ENCODE peak calls at places on chromosome 20, in five cellular contexts. U is endodermal cell, E is AG04450, V is A549, L is small intestine. C is an unnamed sample.

GRCh38 chr20:50824137-50824536 is 29.3 kb downstream of the BCAS4 start:
- DNase-seq in U (no peak), E (peak; percentile 29), V (peak; percentile 30), L (peak; percentile 49), C (no peak)

GRCh38 chr20:17873410-17874270 is 95.0 kb downstream of the SNX5 start:
- DNase-seq in U (peak; percentile 81), E (peak; percentile 96), V (peak; percentile 68), L (peak; percentile 88), C (peak; percentile 75)

GRCh38 chr20:10671221-10671849 is 2.5 kb downstream of the JAG1 start:
- DNase-seq in U (peak; percentile 88), E (peak; percentile 90), V (peak; percentile 94), L (peak; percentile 90), C (peak; percentile 84)

GRCh38 chr20:36744764-36745191 is 1.1 kb downstream of the NDRG3 start:
- DNase-seq in U (peak; percentile 73), E (no peak), V (no peak), L (peak; percentile 25), C (peak; percentile 82)

GRCh38 chr20:51431321-51431720 is 111.2 kb downstream of the NFATC2 start:
- DNase-seq in U (no peak), E (no peak), V (no peak), L (no peak), C (no peak)

GRCh38 chr20:48823960-48824497 is 3.8 kb downstream of the PREX1 start:
- DNase-seq in U (no peak), E (no peak), V (no peak), L (no peak), C (peak; percentile 6)

GRCh38 chr20:13006825-13007224 is 1.9 kb upstream of the SPTLC3 start:
- DNase-seq in U (no peak), E (peak; percentile 72), V (no peak), L (no peak), C (no peak)

GRCh38 chr20:7924692-7925091 is 15.6 kb downstream of the HAO1 start:
- DNase-seq in U (no peak), E (peak; percentile 82), V (no peak), L (no peak), C (no peak)

GRCh38 chr20:31860431-31861345 is 9.6 kb downstream of the DUSP15 start:
- DNase-seq in U (peak; percentile 84), E (no peak), V (peak; percentile 44), L (peak; percentile 18), C (peak; percentile 94)

GRCh38 chr20:18705490-18705889 is 108.1 kb upstream of the SCP2D1 start:
- DNase-seq in U (no peak), E (peak; percentile 83), V (no peak), L (no peak), C (no peak)

GRCh38 chr20:51412991-51413471 is 129.5 kb downstream of the NFATC2 start:
- DNase-seq in U (peak; percentile 77), E (no peak), V (no peak), L (no peak), C (peak; percentile 79)

GRCh38 chr20:41145821-41146620 is 8.7 kb downstream of the PLCG1 start:
- DNase-seq in U (no peak), E (no peak), V (no peak), L (no peak), C (no peak)

GRCh38 chr20:32168184-32168910 is 39.2 kb downstream of the PLAGL2 start:
- DNase-seq in U (peak; percentile 80), E (no peak), V (no peak), L (no peak), C (peak; percentile 77)

DNA sequence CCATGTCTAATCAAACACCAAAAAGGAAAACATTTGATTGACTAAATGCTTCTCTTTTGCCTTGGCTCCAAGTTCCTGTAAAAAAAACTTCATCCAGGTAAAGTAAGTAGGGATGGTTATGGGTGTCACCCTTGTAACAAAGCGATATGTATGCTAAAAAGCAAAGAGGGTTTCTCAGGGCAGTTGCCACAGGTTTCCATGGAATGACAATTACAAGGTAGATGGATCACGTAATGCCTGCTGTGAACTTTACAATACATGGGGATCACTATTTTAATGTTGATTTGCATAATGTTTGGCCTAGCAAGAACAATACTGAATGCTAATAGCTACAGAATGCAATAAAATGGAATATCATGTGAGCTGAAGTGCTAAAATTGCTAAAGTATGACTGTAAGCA is 2.9 kb upstream of the BMP2 start:
- DNase-seq in U (no peak), E (no peak), V (no peak), L (no peak), C (no peak)
- H3K4me3 ChIP-seq in U (no peak overlapping the region), E (no peak overlapping the region), V (no peak overlapping the region), L (no peak overlapping the region), C (no peak overlapping the region)

GRCh38 chr20:22204801-22205200 is 379.6 kb downstream of the FOXA2 start:
- DNase-seq in U (no peak), E (no peak), V (no peak), L (no peak), C (no peak)

GRCh38 chr20:22213271-22213670 is 371.1 kb downstream of the FOXA2 start:
- DNase-seq in U (no peak), E (no peak), V (no peak), L (no peak), C (no peak)

DNA sequence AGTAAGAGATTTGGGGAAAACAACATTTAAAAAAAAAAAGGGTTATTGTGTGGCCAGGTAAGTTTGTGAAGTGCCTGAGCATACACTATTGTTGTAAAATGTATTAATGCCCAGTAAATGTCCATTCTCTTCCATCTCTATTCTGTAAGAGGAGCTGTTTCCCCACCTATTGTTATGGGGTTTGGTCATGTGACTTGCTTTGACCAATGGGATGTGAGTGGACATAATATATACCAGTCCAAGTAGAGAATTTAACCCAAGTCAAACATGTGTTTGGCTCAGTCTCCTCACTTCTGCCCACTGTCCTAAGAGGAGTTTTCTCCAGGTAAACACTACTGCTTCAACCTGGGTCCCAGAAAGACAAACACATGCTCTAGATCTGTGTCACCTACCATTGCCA is 377.1 kb downstream of the FOXA2 start:
- DNase-seq in U (no peak), E (no peak), V (peak; percentile 10), L (no peak), C (no peak)
- H3K4me3 ChIP-seq in U (no peak overlapping the region), E (no peak overlapping the region), V (no peak overlapping the region), L (no peak overlapping the region), C (no peak overlapping the region)

GRCh38 chr20:38151455-38151854 is 13.6 kb downstream of the TGM2 start:
- DNase-seq in U (no peak), E (no peak), V (no peak), L (no peak), C (no peak)

GRCh38 chr20:38150595-38151170 is 14.4 kb downstream of the TGM2 start:
- DNase-seq in U (no peak), E (no peak), V (no peak), L (peak; percentile 80), C (no peak)

GRCh38 chr20:38153401-38153800 is 11.7 kb downstream of the TGM2 start:
- DNase-seq in U (no peak), E (no peak), V (no peak), L (no peak), C (no peak)

GRCh38 chr20:38153011-38153329 is 12.1 kb downstream of the TGM2 start:
- DNase-seq in U (no peak), E (no peak), V (peak; percentile 67), L (no peak), C (no peak)

GRCh38 chr20:38152175-38153010 is 12.7 kb downstream of the TGM2 start:
- DNase-seq in U (no peak), E (no peak), V (peak; percentile 74), L (peak; percentile 94), C (no peak)
- H3K4me3 ChIP-seq in U (no peak overlapping the region), E (no peak overlapping the region), V (peak overlapping the region; percentile 4), L (no peak overlapping the region), C (no peak overlapping the region)

GRCh38 chr20:5074050-5074674 is 45.6 kb downstream of the PCNA start:
- DNase-seq in U (no peak), E (no peak), V (no peak), L (no peak), C (no peak)

GRCh38 chr20:5081196-5081595 is 38.6 kb downstream of the PCNA start:
- DNase-seq in U (no peak), E (no peak), V (no peak), L (no peak), C (no peak)

GRCh38 chr20:5077761-5078387 is 41.9 kb downstream of the PCNA start:
- DNase-seq in U (no peak), E (no peak), V (no peak), L (no peak), C (no peak)

GRCh38 chr20:5080384-5080877 is 39.3 kb downstream of the PCNA start:
- DNase-seq in U (no peak), E (no peak), V (peak; percentile 70), L (no peak), C (no peak)

DNA sequence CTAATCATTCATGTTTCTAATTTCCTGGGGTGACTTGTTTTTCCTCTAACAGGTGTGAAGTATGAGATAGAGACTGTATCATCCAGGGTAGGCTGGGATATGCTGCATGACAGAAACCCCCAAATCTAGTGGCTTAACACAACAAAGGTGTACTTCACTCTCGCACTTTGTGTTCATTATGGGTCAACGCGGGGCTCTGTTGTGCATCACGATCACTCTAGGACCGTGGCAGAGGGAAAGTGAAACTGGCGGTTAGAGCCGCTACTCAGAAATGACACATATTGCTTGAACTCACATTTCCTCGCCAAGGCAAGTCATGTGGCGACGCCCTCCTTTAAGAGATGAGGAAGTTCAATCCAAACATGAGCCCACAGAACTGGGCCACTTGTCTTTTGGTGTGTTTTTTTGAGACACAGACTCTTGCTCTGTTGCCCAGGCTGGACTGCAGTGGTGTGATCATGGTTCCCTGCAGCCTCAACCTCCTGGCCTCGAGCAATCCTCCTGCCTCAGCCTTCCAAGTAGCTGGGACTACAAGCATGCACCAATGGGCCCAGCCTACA is 41.3 kb downstream of the PCNA start:
- DNase-seq in U (no peak), E (no peak), V (peak; percentile 70), L (peak; percentile 89), C (no peak)
- H3K4me3 ChIP-seq in U (no peak overlapping the region), E (no peak overlapping the region), V (no peak overlapping the region), L (no peak overlapping the region), C (no peak overlapping the region)

DNA sequence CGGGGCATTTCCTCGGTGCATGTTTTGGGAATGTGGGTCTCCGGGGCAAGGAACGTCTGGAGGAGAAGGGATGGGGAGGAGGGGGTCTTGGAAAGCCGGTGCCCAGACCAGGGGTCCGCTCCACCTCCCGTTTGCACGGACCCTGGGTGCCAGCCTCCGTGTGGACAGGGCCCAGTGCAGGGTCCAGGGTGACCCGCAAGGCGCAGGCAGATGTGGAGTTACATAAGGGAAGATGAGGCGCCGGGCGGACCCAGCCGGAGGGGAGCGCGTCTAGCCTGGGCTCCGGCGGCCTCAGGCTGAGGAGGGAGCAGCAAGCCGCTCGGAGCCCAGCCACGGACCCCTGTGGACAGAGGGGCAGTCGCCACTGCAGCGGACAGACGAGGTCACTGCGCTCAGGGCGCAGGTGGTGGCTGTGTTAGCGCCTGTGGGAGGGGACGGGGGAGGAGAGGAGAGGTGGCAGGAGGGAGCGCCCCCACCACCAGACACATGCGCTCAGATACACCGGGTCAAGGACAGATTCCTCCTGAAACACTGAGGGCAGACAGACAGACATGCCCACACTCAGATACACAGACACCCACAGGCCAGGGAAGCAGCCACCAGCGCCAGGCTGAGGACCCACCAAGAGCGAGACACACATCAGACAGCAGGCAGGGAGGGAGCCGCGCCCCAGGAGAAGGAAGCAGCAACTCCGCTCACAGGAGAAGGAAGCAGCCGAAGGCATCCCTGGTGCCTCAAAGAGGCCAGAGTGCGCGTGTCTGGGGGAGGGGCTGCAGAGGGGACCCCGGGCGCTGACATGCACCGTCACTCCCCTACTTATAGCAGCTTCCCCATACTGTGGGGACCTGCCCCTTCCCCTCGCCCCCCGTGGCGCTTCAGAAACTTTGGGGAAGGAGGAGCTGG is 839 bp upstream of the HRH3 start:
- DNase-seq in U (peak; percentile 72), E (no peak), V (no peak), L (no peak), C (peak; percentile 88)
- H3K4me3 ChIP-seq in U (no peak overlapping the region), E (no peak overlapping the region), V (peak overlapping the region; percentile 50), L (no peak overlapping the region), C (peak overlapping the region; percentile 33)

GRCh38 chr20:3981132-3981452 is 34.3 kb downstream of the RNF24 start:
- DNase-seq in U (no peak), E (no peak), V (no peak), L (no peak), C (no peak)

GRCh38 chr20:3980260-3981131 is 34.9 kb downstream of the RNF24 start:
- DNase-seq in U (no peak), E (peak; percentile 4), V (peak; percentile 76), L (peak; percentile 49), C (peak; percentile 11)
- H3K4me3 ChIP-seq in U (no peak overlapping the region), E (peak overlapping the region; percentile 39), V (peak overlapping the region; percentile 36), L (no peak overlapping the region), C (no peak overlapping the region)

C was measured in H7.